ENCODE peak calls at places on chromosomes 13 and 19, in ten cellular contexts. L is tibial nerve; K is tibial artery; I is SK-N-SH; F is MV-4-11; Y is AG08396; Q is progenitor cell of endocrine pancreas; T is NCI-H1092 treated with DMSO at 0.1 percent for 48 hours; C is central memory CD8-positive, alpha-beta T cell; D is Calu3. B is an unnamed sample.

GRCh38 chr13:51230473-51231105 is 8.4 kb downstream of the FAM124A start:
- DNase-seq in L (peak), K (peak), I (no peak), F (peak), Y (peak), Q (no peak), T (no peak), C (no peak), D (no peak), B (no peak)

GRCh38 chr13:41244555-41244954 is 18.8 kb downstream of the MTRF1 start:
- DNase-seq in L (no peak), K (no peak), I (no peak), F (no peak), Y (peak), Q (no peak), T (no peak), C (no peak), D (no peak), B (no peak)

GRCh38 chr13:25752957-25753540 is 298.8 kb downstream of the SHISA2 start:
- DNase-seq in L (peak), K (peak), I (no peak), F (peak), Y (peak), Q (no peak), T (peak), C (no peak), D (no peak), B (no peak)

GRCh38 chr19:45821103-45821521 is 6.0 kb upstream of the RSPH6A start:
- DNase-seq in L (no peak), K (no peak), I (no peak), F (no peak), Y (no peak), Q (no peak), T (no peak), C (no peak), D (no peak), B (no peak)

GRCh38 chr19:49809155-49809986 is 3.7 kb downstream of the FUZ start:
- DNase-seq in L (no peak), K (peak), I (peak), F (no peak), Y (peak), Q (peak), T (peak), C (peak), D (no peak), B (no peak)

GRCh38 chr19:8561071-8561764 is 16.0 kb downstream of the MYO1F start:
- DNase-seq in L (no peak), K (no peak), I (no peak), F (no peak), Y (no peak), Q (no peak), T (no peak), C (no peak), D (no peak), B (no peak)

GRCh38 chr19:19010551-19010950 is 22.8 kb downstream of the SUGP2 start:
- DNase-seq in L (no peak), K (no peak), I (no peak), F (no peak), Y (no peak), Q (no peak), T (no peak), C (peak), D (no peak), B (no peak)

GRCh38 chr13:26965976-26966375 is 205.4 kb upstream of the GPR12 start:
- DNase-seq in L (no peak), K (no peak), I (no peak), F (no peak), Y (peak), Q (no peak), T (peak), C (no peak), D (no peak), B (no peak)

GRCh38 chr13:40059540-40060232 is 404.2 kb downstream of the COG6 start:
- DNase-seq in L (no peak), K (no peak), I (no peak), F (no peak), Y (no peak), Q (no peak), T (no peak), C (no peak), D (no peak), B (no peak)

B was measured in KBM-7.